ENCODE peak calls at places on chromosomes 12 and 14, in four cellular contexts. K is psoas muscle, M is AG04449, O is SW480. S is an unnamed sample.

GRCh38 chr14:75452900-75453816 is 25.3 kb downstream of the JDP2 start:
- DNase-seq in K (peak), M (peak), O (peak), S (no peak)

GRCh38 chr14:78254911-78255431 is 84.8 kb downstream of the NRXN3 start:
- DNase-seq in K (no peak), M (peak), O (peak), S (no peak)

GRCh38 chr12:67909091-67909531 is 80.1 kb upstream of the IFNG-AS1 start:
- DNase-seq in K (no peak), M (peak), O (no peak), S (no peak)

GRCh38 chr12:132723764-132724140 is 13.1 kb downstream of the PGAM5 start:
- DNase-seq in K (no peak), M (peak), O (no peak), S (no peak)

GRCh38 chr12:107491856-107492255 is 193.7 kb upstream of the PWP1 start:
- DNase-seq in K (no peak), M (peak), O (no peak), S (no peak)

GRCh38 chr12:16344269-16344668 is 3.2 kb upstream of the MGST1 start:
- DNase-seq in K (no peak), M (no peak), O (peak), S (no peak)

GRCh38 chr12:45612044-45612794 is 117.3 kb upstream of the ARID2 start:
- DNase-seq in K (no peak), M (peak), O (no peak), S (no peak)

GRCh38 chr14:74593241-74593985 is 18.6 kb downstream of the LTBP2 start:
- DNase-seq in K (peak), M (no peak), O (no peak), S (no peak)

GRCh38 chr12:108691154-108691994 is 39.9 kb downstream of the CORO1C start:
- DNase-seq in K (peak), M (peak), O (peak), S (peak)

GRCh38 chr14:104845033-104845666 is 19.9 kb upstream of the CEP170B start:
- DNase-seq in K (no peak), M (no peak), O (no peak), S (no peak)

GRCh38 chr12:96190403-96191170 is 3.6 kb upstream of the ELK3 start:
- DNase-seq in K (no peak), M (no peak), O (no peak), S (no peak)

GRCh38 chr12:89690925-89691324 is 17.7 kb downstream of the ATP2B1 start:
- DNase-seq in K (no peak), M (no peak), O (no peak), S (no peak)

GRCh38 chr14:36656769-36657408 is 4.8 kb upstream of the PAX9 start:
- DNase-seq in K (peak), M (no peak), O (no peak), S (no peak)

GRCh38 chr12:61524851-61525250 is 735.4 kb upstream of the USP15 start:
- DNase-seq in K (no peak), M (no peak), O (no peak), S (no peak)

GRCh38 chr14:100425454-100425814 is 102.3 kb downstream of the SLC25A47 start:
- DNase-seq in K (no peak), M (no peak), O (no peak), S (no peak)

GRCh38 chr12:30837595-30837994 is 82.8 kb upstream of the CAPRIN2 start:
- DNase-seq in K (no peak), M (no peak), O (no peak), S (no peak)

GRCh38 chr14:42855159-42855558 is 1248.5 kb downstream of the LRFN5 start:
- DNase-seq in K (no peak), M (no peak), O (no peak), S (no peak)

GRCh38 chr12:80868576-80868975 is 69.2 kb downstream of the LIN7A start:
- DNase-seq in K (no peak), M (no peak), O (no peak), S (no peak)

GRCh38 chr14:55585854-55586253 is 5.8 kb downstream of the KTN1 start:
- DNase-seq in K (no peak), M (no peak), O (no peak), S (no peak)

GRCh38 chr14:34665785-34666425 is 36.0 kb upstream of the SNX6 start:
- DNase-seq in K (no peak), M (peak), O (peak), S (no peak)

GRCh38 chr12:86712425-86712843 is 456.2 kb upstream of the MGAT4C start:
- DNase-seq in K (no peak), M (peak), O (peak), S (peak)

GRCh38 chr14:49933704-49934103 is 40.8 kb downstream of the ARF6 start:
- DNase-seq in K (no peak), M (no peak), O (no peak), S (no peak)

GRCh38 chr12:45543887-45544286 is 185.6 kb upstream of the ARID2 start:
- DNase-seq in K (no peak), M (peak), O (peak), S (peak)

GRCh38 chr14:32724864-32725550 is 213.7 kb upstream of the NPAS3 start:
- DNase-seq in K (no peak), M (peak), O (no peak), S (no peak)

GRCh38 chr12:86173044-86173443 is 83.1 kb downstream of the MGAT4C start:
- DNase-seq in K (no peak), M (no peak), O (no peak), S (no peak)

GRCh38 chr12:16604853-16605252 is 1.1 kb downstream of the LMO3 start:
- DNase-seq in K (no peak), M (no peak), O (no peak), S (no peak)

GRCh38 chr14:95182379-95182778 is 25.1 kb upstream of the DICER1 start:
- DNase-seq in K (no peak), M (no peak), O (no peak), S (no peak)

GRCh38 chr12:90069711-90070110 is 361.1 kb upstream of the ATP2B1 start:
- DNase-seq in K (no peak), M (no peak), O (no peak), S (no peak)

GRCh38 chr12:56682323-56682722 is 5.8 kb downstream of the PTGES3 start:
- DNase-seq in K (no peak), M (no peak), O (no peak), S (no peak)